ENCODE peak calls at places on chromosomes 11 and 22, in nine cellular contexts. One of them, this sample, is unnamed. For H3K4me1, the result is how much of the 10 kb centered on the place peaks cover.

GRCh38 chr11:94423467-94423866 is 22.2 kb upstream of the GPR83 start:
- DNase-seq in suprapubic skin: no peak
- DNase-seq in HCT116: no peak
- DNase-seq in K562: no peak
- DNase-seq in breast epithelium: no peak
- DNase-seq in GM23338: no peak
- DNase-seq in endothelial cell of umbilical vein: no peak
- DNase-seq in Panc1: no peak
- DNase-seq in sigmoid colon: no peak
- DNase-seq in this sample: no peak

GRCh38 chr11:11496879-11497278 is 124.9 kb downstream of the GALNT18 start:
- DNase-seq in endothelial cell of umbilical vein: no peak
- DNase-seq in sigmoid colon: no peak
- DNase-seq in breast epithelium: no peak
- DNase-seq in GM23338: no peak
- DNase-seq in Panc1: no peak
- DNase-seq in K562: no peak
- DNase-seq in HCT116: no peak
- DNase-seq in suprapubic skin: no peak
- DNase-seq in this sample: no peak

GRCh38 chr11:64563966-64564365 is 27.1 kb upstream of the SLC22A12 start:
- DNase-seq in Panc1: no peak
- DNase-seq in HCT116: no peak
- DNase-seq in suprapubic skin: no peak
- DNase-seq in endothelial cell of umbilical vein: no peak
- DNase-seq in breast epithelium: no peak
- DNase-seq in sigmoid colon: no peak
- DNase-seq in K562: no peak
- DNase-seq in GM23338: no peak
- DNase-seq in this sample: no peak

GRCh38 chr11:58028687-58029411 is 1.9 kb upstream of the OR6Q1 start:
- DNase-seq in K562: no peak
- DNase-seq in Panc1: no peak
- DNase-seq in sigmoid colon: no peak
- DNase-seq in HCT116: no peak
- DNase-seq in breast epithelium: no peak
- DNase-seq in suprapubic skin: no peak
- DNase-seq in GM23338: no peak
- DNase-seq in endothelial cell of umbilical vein: peak
- DNase-seq in this sample: no peak

GRCh38 chr11:17572359-17572690 is 25.3 kb downstream of the OTOG start:
- DNase-seq in suprapubic skin: no peak
- DNase-seq in endothelial cell of umbilical vein: no peak
- DNase-seq in GM23338: no peak
- DNase-seq in K562: no peak
- DNase-seq in HCT116: no peak
- DNase-seq in breast epithelium: peak
- DNase-seq in Panc1: no peak
- DNase-seq in sigmoid colon: no peak
- DNase-seq in this sample: no peak

GRCh38 chr11:120400564-120401364 is 64.6 kb downstream of the ARHGEF12 start:
- DNase-seq in breast epithelium: no peak
- DNase-seq in sigmoid colon: no peak
- DNase-seq in suprapubic skin: no peak
- DNase-seq in GM23338: no peak
- DNase-seq in K562: peak
- DNase-seq in HCT116: peak
- DNase-seq in Panc1: peak
- DNase-seq in endothelial cell of umbilical vein: peak
- DNase-seq in this sample: peak

GRCh38 chr11:5596611-5597201 is at the start of gene TRIM6:
- DNase-seq in endothelial cell of umbilical vein: peak
- DNase-seq in HCT116: no peak
- DNase-seq in Panc1: no peak
- DNase-seq in K562: peak
- DNase-seq in GM23338: peak
- DNase-seq in breast epithelium: peak
- DNase-seq in suprapubic skin: peak
- DNase-seq in sigmoid colon: peak
- DNase-seq in this sample: peak

GRCh38 chr11:19957301-19957985 is 202.8 kb downstream of the DBX1 start:
- DNase-seq in breast epithelium: no peak
- DNase-seq in K562: no peak
- DNase-seq in Panc1: no peak
- DNase-seq in GM23338: no peak
- DNase-seq in HCT116: no peak
- DNase-seq in sigmoid colon: no peak
- DNase-seq in suprapubic skin: no peak
- DNase-seq in endothelial cell of umbilical vein: no peak
- DNase-seq in this sample: no peak

GRCh38 chr11:76588455-76589325 is 81.9 kb downstream of the LRRC32 start:
- DNase-seq in K562: peak
- DNase-seq in endothelial cell of umbilical vein: peak
- DNase-seq in Panc1: no peak
- DNase-seq in sigmoid colon: peak
- DNase-seq in suprapubic skin: peak
- DNase-seq in GM23338: no peak
- DNase-seq in HCT116: no peak
- DNase-seq in breast epithelium: no peak
- DNase-seq in this sample: no peak

GRCh38 chr22:44192098-44192810 is 11.5 kb downstream of the PARVG start:
- DNase-seq in Panc1: no peak
- DNase-seq in breast epithelium: no peak
- DNase-seq in endothelial cell of umbilical vein: peak
- DNase-seq in sigmoid colon: peak
- DNase-seq in HCT116: peak
- DNase-seq in K562: peak
- DNase-seq in suprapubic skin: peak
- DNase-seq in GM23338: peak
- DNase-seq in this sample: no peak

DNA sequence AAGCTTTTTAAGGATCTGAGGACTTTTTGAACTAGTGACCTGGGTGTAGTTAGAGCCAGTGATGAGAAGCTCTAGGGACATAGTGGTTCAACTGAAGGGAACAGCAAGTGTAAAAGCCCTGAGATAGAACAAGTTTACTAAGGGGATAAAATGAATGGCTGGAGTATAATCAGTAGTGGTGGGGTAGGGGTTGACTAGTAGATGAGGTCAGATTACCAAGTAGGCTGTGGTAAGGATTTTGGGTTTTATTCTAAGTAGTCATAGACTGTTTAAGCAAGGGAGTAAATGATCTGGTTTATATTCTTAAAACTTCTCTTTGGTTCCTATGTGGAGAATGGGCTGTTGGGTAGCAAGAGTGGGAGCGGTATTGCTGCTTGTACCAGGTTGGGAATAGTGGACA is 15.3 kb downstream of the TRIM44 start:
- DNase-seq in endothelial cell of umbilical vein: no peak
- DNase-seq in GM23338: no peak
- DNase-seq in sigmoid colon: no peak
- DNase-seq in K562: no peak
- DNase-seq in breast epithelium: no peak
- DNase-seq in suprapubic skin: no peak
- DNase-seq in HCT116: no peak
- DNase-seq in Panc1: no peak
- DNase-seq in this sample: no peak
- H3K4me1 ChIP-seq in endothelial cell of umbilical vein: under half
- H3K4me1 ChIP-seq in GM23338: under half
- H3K4me1 ChIP-seq in sigmoid colon: under half
- H3K4me1 ChIP-seq in K562: under half
- H3K4me1 ChIP-seq in breast epithelium: under half
- H3K4me1 ChIP-seq in suprapubic skin: under half
- H3K4me1 ChIP-seq in HCT116: under half
- H3K4me1 ChIP-seq in Panc1: under half
- H3K4me1 ChIP-seq in this sample: under half

DNA sequence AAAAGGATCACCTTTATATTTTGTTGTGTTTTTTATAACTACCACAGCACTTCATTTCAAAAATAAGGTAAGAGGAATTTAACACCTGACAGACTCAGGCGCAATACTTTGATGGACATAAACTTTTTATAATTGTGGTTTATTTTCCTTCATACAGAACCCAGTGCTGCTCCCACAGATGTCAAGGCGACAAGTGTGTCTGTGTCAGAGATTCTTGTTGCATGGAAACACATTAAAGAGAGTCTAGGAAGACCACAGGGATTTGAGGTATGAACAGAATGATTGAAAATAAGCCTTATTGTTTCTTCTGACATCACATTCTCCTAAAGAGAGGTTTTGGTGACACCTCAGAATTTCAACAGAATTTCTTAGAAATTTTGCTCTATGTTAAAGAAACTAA is 378.9 kb upstream of the ARHGAP42 start:
- DNase-seq in suprapubic skin: no peak
- DNase-seq in sigmoid colon: no peak
- DNase-seq in GM23338: no peak
- DNase-seq in endothelial cell of umbilical vein: no peak
- DNase-seq in breast epithelium: no peak
- DNase-seq in Panc1: no peak
- DNase-seq in K562: no peak
- DNase-seq in HCT116: no peak
- DNase-seq in this sample: no peak
- TF ChIP-seq POLR2AphosphoS5 in suprapubic skin: no peak
- TF ChIP-seq POLR2AphosphoS5 in sigmoid colon: no peak
- TF ChIP-seq POLR2AphosphoS5 in GM23338: no peak
- TF ChIP-seq POLR2AphosphoS5 in endothelial cell of umbilical vein: no peak
- TF ChIP-seq POLR2AphosphoS5 in breast epithelium: no peak
- TF ChIP-seq POLR2AphosphoS5 in Panc1: no peak
- TF ChIP-seq POLR2AphosphoS5 in K562: no peak
- TF ChIP-seq POLR2AphosphoS5 in HCT116: no peak
- TF ChIP-seq POLR2AphosphoS5 in this sample: no peak

GRCh38 chr11:133492895-133493294 is 39.4 kb downstream of the OPCML start:
- DNase-seq in endothelial cell of umbilical vein: no peak
- DNase-seq in GM23338: no peak
- DNase-seq in sigmoid colon: no peak
- DNase-seq in breast epithelium: no peak
- DNase-seq in suprapubic skin: no peak
- DNase-seq in K562: no peak
- DNase-seq in HCT116: no peak
- DNase-seq in Panc1: no peak
- DNase-seq in this sample: no peak
- H3K4me1 ChIP-seq in endothelial cell of umbilical vein: under half
- H3K4me1 ChIP-seq in GM23338: under half
- H3K4me1 ChIP-seq in sigmoid colon: under half
- H3K4me1 ChIP-seq in breast epithelium: under half
- H3K4me1 ChIP-seq in suprapubic skin: under half
- H3K4me1 ChIP-seq in K562: under half
- H3K4me1 ChIP-seq in HCT116: under half
- H3K4me1 ChIP-seq in Panc1: under half
- H3K4me1 ChIP-seq in this sample: under half

DNA sequence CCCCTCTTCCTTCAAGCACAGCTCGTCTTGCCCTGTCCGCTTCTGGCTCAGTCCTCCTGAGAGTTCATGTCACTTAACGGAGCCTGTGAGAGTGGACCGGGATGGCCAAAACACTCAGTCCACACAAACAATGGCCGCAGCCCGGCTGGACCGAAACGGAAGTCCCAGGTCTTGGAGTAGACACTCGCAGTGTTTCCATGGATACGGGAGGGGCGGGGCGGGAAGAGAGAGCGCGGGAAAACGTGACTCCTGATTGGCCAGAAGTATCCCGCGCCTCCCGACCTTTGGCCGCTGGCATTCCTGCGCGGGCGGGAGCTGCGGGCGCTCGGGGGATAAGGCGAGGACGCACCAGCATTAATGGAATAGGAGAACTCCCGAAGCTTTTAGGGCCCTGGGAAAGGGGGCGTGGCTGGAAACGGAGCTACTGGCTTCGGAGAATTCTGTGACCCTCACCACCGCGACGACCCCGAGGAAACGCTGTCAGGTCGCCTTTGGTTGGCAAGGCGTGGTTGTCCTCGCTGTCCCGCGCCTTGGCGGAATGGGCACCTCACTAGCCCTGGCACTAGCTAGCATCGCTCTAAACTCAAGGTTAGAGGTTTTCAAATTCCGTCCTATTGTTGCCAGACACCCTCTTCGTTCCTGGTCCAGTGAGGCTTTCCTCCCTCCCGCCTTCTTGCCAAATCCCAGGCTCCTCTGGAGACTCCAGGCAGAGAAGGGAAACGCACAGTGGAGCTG is at the start of the genes NLRP14 and ZNF214:
- DNase-seq in HCT116: peak
- DNase-seq in sigmoid colon: peak
- DNase-seq in Panc1: peak
- DNase-seq in suprapubic skin: peak
- DNase-seq in GM23338: peak
- DNase-seq in endothelial cell of umbilical vein: peak
- DNase-seq in K562: peak
- DNase-seq in breast epithelium: peak
- DNase-seq in this sample: peak
- TF ChIP-seq POLR2AphosphoS5 in HCT116: peak
- TF ChIP-seq POLR2AphosphoS5 in sigmoid colon: no peak
- TF ChIP-seq POLR2AphosphoS5 in Panc1: peak
- TF ChIP-seq POLR2AphosphoS5 in suprapubic skin: no peak
- TF ChIP-seq POLR2AphosphoS5 in GM23338: peak
- TF ChIP-seq POLR2AphosphoS5 in endothelial cell of umbilical vein: peak
- TF ChIP-seq POLR2AphosphoS5 in K562: no peak
- TF ChIP-seq POLR2AphosphoS5 in breast epithelium: peak
- TF ChIP-seq POLR2AphosphoS5 in this sample: peak

GRCh38 chr11:65611758-65612603 is 2.0 kb downstream of the MAP3K11 start:
- DNase-seq in K562: no peak
- DNase-seq in HCT116: no peak
- DNase-seq in sigmoid colon: no peak
- DNase-seq in breast epithelium: no peak
- DNase-seq in endothelial cell of umbilical vein: peak
- DNase-seq in suprapubic skin: no peak
- DNase-seq in GM23338: no peak
- DNase-seq in Panc1: no peak
- DNase-seq in this sample: no peak
- H3K4me1 ChIP-seq in K562: half or more
- H3K4me1 ChIP-seq in HCT116: under half
- H3K4me1 ChIP-seq in sigmoid colon: under half
- H3K4me1 ChIP-seq in breast epithelium: under half
- H3K4me1 ChIP-seq in endothelial cell of umbilical vein: half or more
- H3K4me1 ChIP-seq in suprapubic skin: half or more
- H3K4me1 ChIP-seq in GM23338: under half
- H3K4me1 ChIP-seq in Panc1: under half
- H3K4me1 ChIP-seq in this sample: under half

GRCh38 chr11:118251858-118252652 is at the start of gene MPZL3:
- DNase-seq in breast epithelium: peak
- DNase-seq in endothelial cell of umbilical vein: peak
- DNase-seq in HCT116: peak
- DNase-seq in sigmoid colon: peak
- DNase-seq in suprapubic skin: peak
- DNase-seq in K562: peak
- DNase-seq in Panc1: no peak
- DNase-seq in GM23338: peak
- DNase-seq in this sample: peak
- TF ChIP-seq POLR2AphosphoS5 in breast epithelium: peak
- TF ChIP-seq POLR2AphosphoS5 in endothelial cell of umbilical vein: peak
- TF ChIP-seq POLR2AphosphoS5 in HCT116: peak
- TF ChIP-seq POLR2AphosphoS5 in sigmoid colon: no peak
- TF ChIP-seq POLR2AphosphoS5 in suprapubic skin: peak
- TF ChIP-seq POLR2AphosphoS5 in K562: no peak
- TF ChIP-seq POLR2AphosphoS5 in Panc1: peak
- TF ChIP-seq POLR2AphosphoS5 in GM23338: peak
- TF ChIP-seq POLR2AphosphoS5 in this sample: peak